ENCODE peak calls at places on chromosomes 13 and 19, in eight cellular contexts. D is CD8-positive, alpha-beta T cell; L is fibroblast of lung; N is AG04450; S is stomach; E is fibroblast of villous mesenchyme; W is fibroblast of mammary gland; A is HepG2. F is an unnamed sample.

GRCh38 chr13:45162821-45163220 is 38.0 kb downstream of the KCTD4 start:
- DNase-seq in D (no peak), L (peak), N (peak), S (no peak), E (peak), W (peak), A (no peak), F (no peak)

GRCh38 chr19:14479985-14480694 is 5.0 kb upstream of the PTGER1 start:
- DNase-seq in D (peak), L (peak), N (no peak), S (peak), E (no peak), W (no peak), A (no peak), F (peak)

GRCh38 chr13:91546865-91547264 is 148.4 kb downstream of the GPC5 start:
- DNase-seq in D (no peak), L (peak), N (no peak), S (no peak), E (no peak), W (no peak), A (no peak), F (no peak)

GRCh38 chr13:105952233-105952767 is 583.2 kb downstream of the EFNB2 start:
- DNase-seq in D (no peak), L (no peak), N (no peak), S (no peak), E (no peak), W (no peak), A (no peak), F (peak)

GRCh38 chr13:34926513-34926912 is 15.6 kb upstream of the NBEA start:
- DNase-seq in D (no peak), L (peak), N (no peak), S (no peak), E (peak), W (peak), A (no peak), F (no peak)

GRCh38 chr13:39317284-39317683 is 279.0 kb downstream of the NHLRC3 start:
- DNase-seq in D (no peak), L (peak), N (peak), S (no peak), E (peak), W (peak), A (no peak), F (no peak)

GRCh38 chr13:54965881-54966280 is 1937.3 kb downstream of the OLFM4 start:
- DNase-seq in D (no peak), L (peak), N (no peak), S (no peak), E (no peak), W (no peak), A (no peak), F (no peak)

GRCh38 chr19:41366089-41366488 is 2.1 kb upstream of the B9D2 start:
- DNase-seq in D (no peak), L (no peak), N (no peak), S (no peak), E (no peak), W (no peak), A (no peak), F (no peak)

GRCh38 chr19:15210323-15210774 is 9.6 kb upstream of the NOTCH3 start:
- DNase-seq in D (no peak), L (peak), N (no peak), S (no peak), E (peak), W (peak), A (peak), F (no peak)

GRCh38 chr19:13954185-13954584 is 1.9 kb downstream of the DCAF15 start:
- DNase-seq in D (no peak), L (no peak), N (no peak), S (no peak), E (no peak), W (no peak), A (no peak), F (no peak)

GRCh38 chr19:34232566-34233481 is 21.5 kb upstream of the GARRE1 start:
- DNase-seq in D (no peak), L (peak), N (peak), S (no peak), E (peak), W (peak), A (peak), F (peak)

GRCh38 chr19:4712771-4713170 is 10.9 kb downstream of the DPP9 start:
- DNase-seq in D (no peak), L (no peak), N (no peak), S (no peak), E (no peak), W (no peak), A (no peak), F (no peak)

GRCh38 chr19:54160948-54161347 is 1.4 kb upstream of the LENG1 start:
- DNase-seq in D (no peak), L (no peak), N (no peak), S (no peak), E (no peak), W (no peak), A (no peak), F (no peak)

GRCh38 chr19:29660835-29661234 is 4.4 kb upstream of the PLEKHF1 start:
- DNase-seq in D (no peak), L (no peak), N (no peak), S (no peak), E (no peak), W (peak), A (no peak), F (no peak)

GRCh38 chr13:30877335-30877734 is 28.7 kb upstream of the MEDAG start:
- DNase-seq in D (no peak), L (peak), N (no peak), S (no peak), E (peak), W (peak), A (no peak), F (no peak)

GRCh38 chr13:84208251-84208650 is 326.0 kb upstream of the SLITRK1 start:
- DNase-seq in D (no peak), L (no peak), N (no peak), S (no peak), E (no peak), W (no peak), A (no peak), F (no peak)

GRCh38 chr13:54174001-54174400 is 1145.4 kb downstream of the OLFM4 start:
- DNase-seq in D (no peak), L (no peak), N (no peak), S (no peak), E (no peak), W (no peak), A (no peak), F (no peak)

GRCh38 chr19:33673258-33673875 is 51.6 kb downstream of the CHST8 start:
- DNase-seq in D (no peak), L (no peak), N (no peak), S (peak), E (no peak), W (no peak), A (no peak), F (no peak)

GRCh38 chr13:25775986-25776385 is 275.8 kb downstream of the SHISA2 start:
- DNase-seq in D (no peak), L (no peak), N (no peak), S (no peak), E (no peak), W (no peak), A (no peak), F (no peak)

GRCh38 chr19:17109962-17110598 is 34.5 kb downstream of the MYO9B start:
- DNase-seq in D (no peak), L (no peak), N (no peak), S (peak), E (no peak), W (no peak), A (no peak), F (peak)

GRCh38 chr13:113832204-113832603 is 31.7 kb downstream of the GAS6 start:
- DNase-seq in D (no peak), L (no peak), N (no peak), S (no peak), E (no peak), W (no peak), A (no peak), F (no peak)

GRCh38 chr13:84096221-84096620 is 213.9 kb upstream of the SLITRK1 start:
- DNase-seq in D (no peak), L (peak), N (no peak), S (no peak), E (no peak), W (peak), A (no peak), F (no peak)

GRCh38 chr13:102974574-102975195 is 91.5 kb downstream of the SLC10A2 start:
- DNase-seq in D (no peak), L (no peak), N (no peak), S (no peak), E (no peak), W (no peak), A (no peak), F (no peak)

GRCh38 chr13:102972191-102972590 is 94.0 kb downstream of the SLC10A2 start:
- DNase-seq in D (no peak), L (no peak), N (no peak), S (no peak), E (peak), W (peak), A (no peak), F (no peak)

GRCh38 chr13:102978168-102978567 is 88.0 kb downstream of the SLC10A2 start:
- DNase-seq in D (no peak), L (peak), N (no peak), S (no peak), E (peak), W (peak), A (no peak), F (no peak)

DNA sequence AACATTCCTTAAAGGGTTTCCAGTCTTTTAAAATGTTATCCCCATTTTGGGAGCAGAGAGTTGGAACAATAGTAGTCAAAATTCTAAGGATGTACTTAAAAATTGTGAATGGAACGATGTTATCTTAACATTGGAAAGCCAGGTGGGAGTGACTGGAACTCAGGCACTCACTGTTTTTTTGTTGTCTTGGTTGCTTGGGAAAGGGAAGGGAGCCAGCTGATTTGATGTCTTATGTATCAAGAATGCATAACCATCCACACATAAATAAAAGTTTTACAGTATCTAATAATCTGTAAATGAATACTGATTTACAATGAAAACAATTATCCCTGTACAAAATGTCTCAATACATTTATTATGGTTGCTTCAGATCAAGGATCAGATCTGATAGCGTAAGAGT is 88.7 kb downstream of the SLC10A2 start:
- DNase-seq in D (no peak), L (no peak), N (no peak), S (no peak), E (peak), W (peak), A (no peak), F (no peak)
- TF ChIP-seq CTCF in D (no peak), L (no peak), N (no peak), S (no peak), E (no peak), W (no peak), A (no peak), F (no peak)

GRCh38 chr19:50255115-50255514 is 51.7 kb downstream of the MYH14 start:
- DNase-seq in D (no peak), L (no peak), N (no peak), S (no peak), E (no peak), W (no peak), A (no peak), F (no peak)
- TF ChIP-seq CTCF in D (no peak), L (no peak), N (peak), S (no peak), E (no peak), W (peak), A (peak), F (no peak)

GRCh38 chr13:63455938-63456337 is 2040.3 kb upstream of the PCDH20 start:
- DNase-seq in D (no peak), L (no peak), N (no peak), S (no peak), E (no peak), W (no peak), A (no peak), F (no peak)
- TF ChIP-seq CTCF in D (no peak), L (no peak), N (peak), S (no peak), E (no peak), W (peak), A (no peak), F (no peak)

GRCh38 chr19:11738746-11739620 is at the start of gene ZNF823:
- DNase-seq in D (peak), L (peak), N (peak), S (peak), E (peak), W (peak), A (peak), F (peak)
- TF ChIP-seq CTCF in D (no peak), L (no peak), N (no peak), S (no peak), E (no peak), W (no peak), A (no peak), F (no peak)

GRCh38 chr19:43662487-43662886 is 7.5 kb downstream of the PLAUR start:
- DNase-seq in D (no peak), L (no peak), N (no peak), S (no peak), E (no peak), W (peak), A (peak), F (no peak)
- TF ChIP-seq CTCF in D (no peak), L (peak), N (peak), S (no peak), E (peak), W (peak), A (peak), F (no peak)

F was measured in GM10248.